ENCODE peak calls at places on chromosomes 4 and X, in seven cellular contexts. D is sigmoid colon; H is fibroblast of pulmonary artery; Q is psoas muscle; G is aorta; M is tibial nerve; Z is CD8-positive, alpha-beta memory T cell. R is an unnamed sample.

GRCh38 chr4:119025916-119026661 is 109.5 kb upstream of the MYOZ2 start:
- DNase-seq in D (peak), H (peak), Q (no peak), G (peak), M (peak), Z (no peak), R (peak)

GRCh38 chrX:136065044-136065671 is 79.9 kb downstream of the SLC9A6 start:
- DNase-seq in D (peak), H (peak), Q (peak), G (peak), M (peak), Z (peak), R (no peak)

GRCh38 chr4:4875611-4876010 is 16.1 kb downstream of the MSX1 start:
- DNase-seq in D (no peak), H (no peak), Q (no peak), G (no peak), M (no peak), Z (no peak), R (no peak)

GRCh38 chrX:3527166-3527565 is 180.7 kb upstream of the MXRA5 start:
- DNase-seq in D (no peak), H (no peak), Q (no peak), G (no peak), M (no peak), Z (no peak), R (no peak)

GRCh38 chrX:56728752-56729151 is 291 bp upstream of the NBDY start:
- DNase-seq in D (no peak), H (peak), Q (no peak), G (no peak), M (peak), Z (no peak), R (no peak)

GRCh38 chr4:185119927-185120630 is 23.0 kb upstream of the SLC25A4 start:
- DNase-seq in D (no peak), H (no peak), Q (no peak), G (no peak), M (no peak), Z (no peak), R (no peak)

GRCh38 chr4:11467931-11468330 is 39.2 kb upstream of the HS3ST1 start:
- DNase-seq in D (no peak), H (no peak), Q (no peak), G (no peak), M (no peak), Z (no peak), R (no peak)

GRCh38 chr4:164731827-164732474 is 22.0 kb upstream of the SMIM31 start:
- DNase-seq in D (no peak), H (peak), Q (no peak), G (no peak), M (peak), Z (peak), R (no peak)

GRCh38 chr4:118865091-118865708 is 23.5 kb upstream of the SYNPO2 start:
- DNase-seq in D (no peak), H (peak), Q (no peak), G (no peak), M (no peak), Z (peak), R (no peak)

GRCh38 chr4:4801013-4801412 is 58.5 kb upstream of the MSX1 start:
- DNase-seq in D (no peak), H (peak), Q (no peak), G (no peak), M (no peak), Z (no peak), R (no peak)

GRCh38 chrX:71541546-71542022 is 8.7 kb downstream of the OGT start:
- DNase-seq in D (no peak), H (peak), Q (no peak), G (no peak), M (no peak), Z (no peak), R (no peak)

GRCh38 chr4:127203561-127204260 is 429.0 kb upstream of the INTU start:
- DNase-seq in D (no peak), H (peak), Q (no peak), G (no peak), M (no peak), Z (no peak), R (no peak)

GRCh38 chr4:2689825-2690700 is 66.1 kb downstream of the TNIP2 start:
- DNase-seq in D (no peak), H (no peak), Q (peak), G (peak), M (no peak), Z (no peak), R (no peak)

DNA sequence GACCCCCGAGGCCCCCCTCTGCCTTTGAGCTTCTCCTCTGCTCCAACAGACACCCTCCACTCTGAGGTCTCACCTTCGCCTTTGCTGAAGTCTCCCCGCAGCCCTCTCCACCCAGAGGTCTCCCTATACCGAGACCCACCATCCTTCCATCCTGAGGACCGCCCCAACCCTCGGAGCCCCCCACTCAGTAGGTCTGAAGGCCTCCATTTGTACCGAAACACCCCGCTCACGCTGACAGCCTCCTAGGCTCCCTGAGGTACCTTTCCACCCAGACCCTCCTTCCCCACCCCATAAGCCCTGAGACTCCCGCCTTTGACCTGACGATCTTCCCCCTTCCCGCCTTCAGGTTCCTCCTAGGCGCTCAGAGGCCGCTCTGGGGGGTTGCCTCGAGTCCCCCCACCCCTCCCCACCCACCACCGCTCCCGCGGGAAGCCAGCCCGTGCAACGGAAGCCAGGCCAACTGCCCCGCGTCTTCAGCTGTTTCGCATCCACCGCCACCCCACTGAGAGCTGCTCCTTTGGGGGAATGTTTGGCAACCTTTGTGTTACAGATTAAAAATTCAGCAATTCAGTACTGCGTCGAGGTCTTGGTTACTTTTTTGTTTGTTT is 5.0 kb downstream of the SOD3 start:
- DNase-seq in D (no peak), H (no peak), Q (peak), G (no peak), M (no peak), Z (no peak), R (no peak)
- H3K4me3 ChIP-seq in D (no peak), H (peak), Q (peak), G (no peak), M (peak), Z (no peak), R (no peak)

GRCh38 chrX:48833531-48834138 is 1.8 kb downstream of the PCSK1N start:
- DNase-seq in D (no peak), H (no peak), Q (no peak), G (no peak), M (no peak), Z (no peak), R (peak)

GRCh38 chrX:48835524-48836329 is at the start of gene PCSK1N:
- DNase-seq in D (no peak), H (no peak), Q (no peak), G (no peak), M (no peak), Z (peak), R (no peak)

GRCh38 chrX:48831909-48832291 is 3.5 kb downstream of the PCSK1N start:
- DNase-seq in D (no peak), H (no peak), Q (no peak), G (no peak), M (no peak), Z (no peak), R (no peak)

GRCh38 chrX:48831136-48831908 is 4.1 kb downstream of the PCSK1N start:
- DNase-seq in D (no peak), H (no peak), Q (no peak), G (no peak), M (no peak), Z (no peak), R (no peak)

GRCh38 chrX:48834383-48834709 is 1.1 kb downstream of the PCSK1N start:
- DNase-seq in D (no peak), H (no peak), Q (no peak), G (no peak), M (no peak), Z (no peak), R (no peak)
- H3K4me3 ChIP-seq in D (no peak), H (no peak), Q (no peak), G (no peak), M (no peak), Z (peak), R (no peak)

GRCh38 chrX:40011483-40012038 is 86.2 kb downstream of the BCOR start:
- DNase-seq in D (no peak), H (no peak), Q (no peak), G (no peak), M (no peak), Z (no peak), R (no peak)

GRCh38 chrX:40010550-40011364 is 87.0 kb downstream of the BCOR start:
- DNase-seq in D (no peak), H (no peak), Q (no peak), G (no peak), M (no peak), Z (no peak), R (no peak)

GRCh38 chrX:40012039-40012799 is 85.5 kb downstream of the BCOR start:
- DNase-seq in D (peak), H (peak), Q (peak), G (peak), M (peak), Z (no peak), R (peak)

GRCh38 chrX:40015693-40016092 is 82.1 kb downstream of the BCOR start:
- DNase-seq in D (no peak), H (no peak), Q (no peak), G (no peak), M (no peak), Z (no peak), R (no peak)

DNA sequence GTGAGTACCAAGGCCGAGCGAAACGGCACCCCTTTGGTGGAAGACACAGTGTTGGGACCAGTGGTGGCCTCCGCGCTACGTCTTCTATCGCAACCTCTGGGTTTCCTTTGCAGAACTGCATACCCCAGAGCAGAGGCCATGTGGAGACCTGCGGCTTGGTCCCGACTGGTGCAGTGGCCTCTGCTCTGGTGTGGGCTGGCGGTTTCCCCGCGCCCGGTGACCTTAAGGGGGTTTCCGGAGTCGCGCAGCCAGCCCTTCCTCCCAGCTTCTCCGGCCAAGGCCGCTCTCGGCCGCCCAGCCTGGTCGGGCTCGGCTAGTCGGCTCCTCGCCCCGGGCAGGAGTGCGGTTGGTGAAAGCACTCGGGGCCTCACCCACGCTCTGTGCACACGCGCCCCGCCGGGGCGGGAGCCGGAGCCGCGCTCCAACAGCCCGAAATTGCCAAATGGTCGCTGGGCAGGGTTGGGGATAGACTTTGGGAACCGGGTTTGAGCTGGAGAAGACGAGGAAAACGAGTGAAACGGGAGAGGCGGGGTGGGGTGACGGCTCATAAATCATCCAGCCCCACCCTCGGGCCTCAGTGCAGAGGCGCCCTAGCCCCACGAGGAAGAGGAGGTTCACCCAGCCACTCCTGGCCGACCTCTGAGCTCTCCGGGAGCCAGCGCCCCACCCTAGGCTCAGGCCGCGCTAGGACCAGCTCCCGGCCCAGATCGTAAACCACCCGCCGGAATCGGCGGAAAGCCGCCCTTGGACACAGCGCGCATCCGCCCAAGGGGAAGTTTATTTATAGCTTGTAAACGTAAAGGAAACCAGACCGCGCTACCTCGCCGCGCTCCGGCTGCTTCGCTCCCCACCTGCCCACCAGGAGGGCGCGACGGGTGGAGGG is 84.7 kb downstream of the BCOR start:
- DNase-seq in D (peak), H (peak), Q (peak), G (peak), M (peak), Z (no peak), R (peak)
- H3K4me3 ChIP-seq in D (peak), H (peak), Q (peak), G (peak), M (peak), Z (peak), R (peak)

DNA sequence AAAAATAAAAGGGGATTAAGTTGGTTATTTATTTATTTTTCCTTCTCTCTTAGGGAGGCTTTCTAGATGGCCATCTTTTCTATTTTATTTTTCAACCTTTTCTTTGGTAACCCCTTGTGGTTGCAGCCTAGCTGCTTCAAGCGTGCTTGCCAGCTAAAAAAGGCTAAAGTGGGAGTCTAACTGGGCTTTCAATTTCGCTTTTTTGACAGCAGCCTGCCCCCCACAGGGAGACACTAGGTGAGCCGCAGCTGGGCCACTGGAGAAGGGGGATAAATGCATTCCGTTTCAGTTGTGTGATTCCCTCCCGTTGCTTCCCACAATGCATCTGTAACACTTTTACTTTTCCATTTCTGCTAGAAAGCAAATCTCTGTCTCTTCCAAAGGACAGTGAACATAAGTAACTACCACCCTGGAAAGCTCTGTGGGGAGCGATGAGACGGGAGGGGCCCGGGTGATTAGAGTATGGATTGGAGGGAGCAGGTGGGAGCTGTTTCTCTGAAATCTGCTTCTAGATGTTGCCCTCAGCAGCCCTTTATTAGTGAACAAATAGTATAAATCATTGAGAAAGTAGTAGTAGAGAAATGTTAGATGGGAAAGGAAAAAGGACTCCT is 86.2 kb upstream of the RAPGEF2 start:
- DNase-seq in D (no peak), H (peak), Q (no peak), G (no peak), M (no peak), Z (no peak), R (no peak)
- H3K4me3 ChIP-seq in D (no peak), H (no peak), Q (no peak), G (no peak), M (no peak), Z (no peak), R (no peak)

GRCh38 chr4:38283724-38284123 is 323.5 kb downstream of the PTTG2 start:
- DNase-seq in D (no peak), H (peak), Q (no peak), G (no peak), M (no peak), Z (no peak), R (no peak)

GRCh38 chr4:38284294-38285045 is 324.3 kb downstream of the PTTG2 start:
- DNase-seq in D (no peak), H (peak), Q (no peak), G (no peak), M (no peak), Z (no peak), R (no peak)

GRCh38 chr4:38290360-38290759 is 330.2 kb downstream of the PTTG2 start:
- DNase-seq in D (no peak), H (peak), Q (no peak), G (no peak), M (no peak), Z (no peak), R (no peak)

GRCh38 chr4:38290914-38291313 is 330.7 kb downstream of the PTTG2 start:
- DNase-seq in D (no peak), H (no peak), Q (no peak), G (no peak), M (no peak), Z (no peak), R (no peak)

GRCh38 chr4:38287090-38287843 is 327.1 kb downstream of the PTTG2 start:
- DNase-seq in D (no peak), H (no peak), Q (no peak), G (no peak), M (no peak), Z (no peak), R (no peak)
- H3K4me3 ChIP-seq in D (no peak), H (no peak), Q (no peak), G (no peak), M (no peak), Z (no peak), R (no peak)

DNA sequence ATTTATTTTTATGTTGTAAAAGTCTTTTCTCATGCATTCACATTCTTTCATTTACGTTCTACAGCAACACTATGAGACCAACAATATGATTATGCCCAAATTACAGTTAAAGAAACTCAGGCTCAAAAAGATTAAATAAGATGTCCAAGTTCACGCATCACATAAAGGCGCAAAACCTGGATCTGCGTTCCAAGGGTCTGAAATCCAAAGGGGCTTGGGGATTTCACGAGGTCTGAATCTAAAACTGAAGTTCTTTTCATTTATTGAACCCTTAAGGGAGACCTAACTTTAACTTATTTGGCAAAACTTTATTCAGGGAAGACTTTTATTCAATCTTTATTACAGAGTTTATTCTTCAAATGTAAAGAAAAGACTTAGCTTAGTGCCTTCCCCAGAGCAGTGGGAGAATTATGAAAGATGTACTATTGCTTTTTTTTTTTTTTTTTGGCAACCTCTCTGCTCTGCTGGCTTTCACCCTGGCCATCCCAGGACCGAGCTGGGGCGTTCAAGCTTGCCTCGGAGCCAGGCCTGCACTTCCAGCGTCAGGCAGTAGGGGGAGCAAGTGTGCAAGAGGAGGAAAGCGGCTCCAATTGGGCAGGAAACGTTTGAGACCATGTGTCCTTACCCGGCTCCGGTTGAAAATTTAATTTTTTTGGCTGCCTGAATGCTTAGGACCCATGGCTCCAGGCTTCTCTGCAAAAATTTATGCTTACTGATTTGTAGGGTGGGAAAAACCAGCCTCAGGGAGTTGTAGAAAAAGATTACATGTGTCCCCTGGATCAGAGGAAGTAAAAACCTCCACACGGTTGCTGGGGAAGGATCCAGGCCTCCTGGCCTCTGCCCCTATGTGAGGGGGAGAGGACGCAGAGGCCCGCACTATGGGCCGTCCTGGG is 344.3 kb upstream of the KLF3 start:
- DNase-seq in D (peak), H (peak), Q (peak), G (peak), M (peak), Z (peak), R (peak)
- H3K4me3 ChIP-seq in D (peak), H (no peak), Q (peak), G (no peak), M (peak), Z (peak), R (peak)

GRCh38 chrX:33726281-33727160 is 405.6 kb downstream of the FAM47A start:
- DNase-seq in D (peak), H (no peak), Q (peak), G (peak), M (no peak), Z (no peak), R (no peak)

GRCh38 chrX:33721927-33722326 is 410.2 kb downstream of the FAM47A start:
- DNase-seq in D (no peak), H (no peak), Q (no peak), G (no peak), M (no peak), Z (no peak), R (no peak)

GRCh38 chrX:33725556-33726232 is 406.4 kb downstream of the FAM47A start:
- DNase-seq in D (peak), H (peak), Q (no peak), G (no peak), M (no peak), Z (no peak), R (no peak)
- H3K4me3 ChIP-seq in D (peak), H (peak), Q (peak), G (peak), M (peak), Z (no peak), R (no peak)

GRCh38 chr4:125727931-125728330 is 413.2 kb downstream of the FAT4 start:
- DNase-seq in D (no peak), H (no peak), Q (no peak), G (no peak), M (no peak), Z (no peak), R (no peak)
- H3K4me3 ChIP-seq in D (no peak), H (no peak), Q (no peak), G (no peak), M (no peak), Z (no peak), R (no peak)

R was measured in mucosa of descending colon.